ENCODE peak calls at places on chromosomes 4 and X, in four cellular contexts. Z is kidney glomerular epithelial cell; O is stimulated activated naive CD4-positive, alpha-beta T cell; L is activated CD4-positive, alpha-beta T cell treated with anti-CD3 and anti-CD28 coated beads, Interleukin-2, amount 50 U/mL, for 24 hours. V is an unnamed sample.

GRCh38 chrX:74259879-74260491 is 44.0 kb upstream of the ZCCHC13 start:
- DNase-seq in Z (no peak), O (no peak), L (no peak), V (no peak)

GRCh38 chrX:151871244-151871643 is 41.4 kb upstream of the MAGEA4 start:
- DNase-seq in Z (no peak), O (no peak), L (no peak), V (peak)

GRCh38 chrX:131621650-131622049 is 77.8 kb downstream of the OR13H1 start:
- DNase-seq in Z (no peak), O (no peak), L (no peak), V (no peak)

GRCh38 chr4:101621120-101621519 is 169.4 kb upstream of the BANK1 start:
- DNase-seq in Z (peak), O (no peak), L (no peak), V (no peak)

GRCh38 chr4:82561745-82562552 is at the start of gene TMEM150C:
- DNase-seq in Z (no peak), O (no peak), L (no peak), V (no peak)

GRCh38 chr4:53507671-53508286 is 83.5 kb downstream of the LNX1 start:
- DNase-seq in Z (no peak), O (no peak), L (no peak), V (no peak)

GRCh38 chr4:137070614-137071013 is 461.7 kb downstream of the PCDH18 start:
- DNase-seq in Z (no peak), O (no peak), L (no peak), V (no peak)

GRCh38 chr4:61532324-61532723 is 332.2 kb downstream of the ADGRL3 start:
- DNase-seq in Z (peak), O (no peak), L (no peak), V (peak)

GRCh38 chr4:126144838-126145237 is 830.1 kb downstream of the FAT4 start:
- DNase-seq in Z (no peak), O (no peak), L (no peak), V (no peak)

GRCh38 chr4:75892508-75892907 is 9.7 kb downstream of the PPEF2 start:
- DNase-seq in Z (no peak), O (no peak), L (no peak), V (no peak)

GRCh38 chr4:185171373-185172071 is 28.5 kb downstream of the SLC25A4 start:
- DNase-seq in Z (peak), O (no peak), L (no peak), V (no peak)

GRCh38 chrX:77564824-77565223 is 117.6 kb downstream of the FGF16 start:
- DNase-seq in Z (no peak), O (no peak), L (no peak), V (peak)

GRCh38 chrX:154396948-154397887 is 959 bp upstream of the RPL10 start:
- DNase-seq in Z (no peak), O (no peak), L (no peak), V (no peak)

GRCh38 chrX:150648296-150648940 is 44.8 kb upstream of the MTMR1 start:
- DNase-seq in Z (no peak), O (no peak), L (no peak), V (no peak)

GRCh38 chr4:57591073-57591472 is 480.9 kb upstream of the IGFBP7 start:
- DNase-seq in Z (no peak), O (no peak), L (no peak), V (no peak)

GRCh38 chr4:113682730-113683129 is 78.8 kb downstream of the CAMK2D start:
- DNase-seq in Z (no peak), O (no peak), L (no peak), V (no peak)

GRCh38 chr4:76989391-76990061 is 40.0 kb downstream of the SEPTIN11 start:
- DNase-seq in Z (no peak), O (peak), L (peak), V (no peak)

GRCh38 chr4:145937021-145937861 is 1.4 kb downstream of the ZNF827 start:
- DNase-seq in Z (no peak), O (peak), L (peak), V (no peak)

GRCh38 chr4:10808591-10808990 is 124.0 kb upstream of the CLNK start:
- DNase-seq in Z (no peak), O (no peak), L (no peak), V (no peak)

V was measured in kidney epithelial cell.